ENCODE peak calls at places on chromosomes 16 and 17, in five cellular contexts. L is fibroblast of lung, T is mesendoderm, M is H1, D is H9. G is an unnamed sample.

GRCh38 chr17:48586355-48586924 is 3.6 kb downstream of the HOXB3 start:
- DNase-seq in D (no peak), L (peak; percentile 55), T (no peak), M (no peak), G (peak; percentile 14)

GRCh38 chr17:49132699-49133364 is at the start of gene B4GALNT2:
- DNase-seq in D (peak; percentile 64), T (peak; percentile 33), M (no peak), L (no peak), G (no peak)

GRCh38 chr16:87295661-87296531 is 21.3 kb downstream of the C16orf95 start:
- DNase-seq in T (peak; percentile 85), M (no peak), D (no peak), L (no peak), G (no peak)

GRCh38 chr17:56109811-56110210 is 43.5 kb upstream of the ANKFN1 start:
- DNase-seq in L (no peak), D (no peak), M (no peak), T (no peak), G (no peak)

GRCh38 chr16:51193879-51194278 is 42.8 kb upstream of the SALL1 start:
- DNase-seq in D (no peak), T (no peak), M (no peak), L (no peak), G (no peak)

GRCh38 chr16:54284931-54285413 is 1.6 kb downstream of the IRX3 start:
- DNase-seq in T (peak; percentile 27), M (no peak), D (peak; percentile 43), L (no peak), G (no peak)

GRCh38 chr17:16281351-16281750 is 64.3 kb downstream of the PIGL start:
- DNase-seq in T (no peak), M (no peak), D (no peak), L (peak; percentile 86), G (no peak)

GRCh38 chr16:74691093-74691855 is 9.4 kb downstream of the MLKL start:
- DNase-seq in T (no peak), M (no peak), L (no peak), D (no peak), G (no peak)

GRCh38 chr17:17468217-17469010 is 8.4 kb upstream of the MED9 start:
- DNase-seq in T (no peak), M (no peak), D (no peak), L (no peak), G (no peak)

GRCh38 chr17:6548578-6549330 is 7.6 kb downstream of the PITPNM3 start:
- DNase-seq in T (no peak), M (no peak), D (no peak), L (no peak), G (peak; percentile 71)

GRCh38 chr16:57754354-57755060 is 18.9 kb downstream of the KATNB1 start:
- DNase-seq in D (no peak), T (no peak), L (no peak), M (no peak), G (no peak)

GRCh38 chr16:84137769-84138357 is 7.1 kb downstream of the HSDL1 start:
- DNase-seq in L (no peak), T (peak; percentile 43), D (no peak), M (no peak), G (no peak)

GRCh38 chr16:84138500-84138823 is 6.5 kb downstream of the HSDL1 start:
- DNase-seq in L (no peak), M (no peak), T (no peak), D (no peak), G (no peak)

GRCh38 chr16:84139628-84140258 is 5.2 kb downstream of the HSDL1 start:
- DNase-seq in D (no peak), T (no peak), L (no peak), M (no peak), G (no peak)

GRCh38 chr16:84137287-84137686 is 7.7 kb downstream of the HSDL1 start:
- DNase-seq in T (peak; percentile 72), D (no peak), M (no peak), L (no peak), G (no peak)

DNA sequence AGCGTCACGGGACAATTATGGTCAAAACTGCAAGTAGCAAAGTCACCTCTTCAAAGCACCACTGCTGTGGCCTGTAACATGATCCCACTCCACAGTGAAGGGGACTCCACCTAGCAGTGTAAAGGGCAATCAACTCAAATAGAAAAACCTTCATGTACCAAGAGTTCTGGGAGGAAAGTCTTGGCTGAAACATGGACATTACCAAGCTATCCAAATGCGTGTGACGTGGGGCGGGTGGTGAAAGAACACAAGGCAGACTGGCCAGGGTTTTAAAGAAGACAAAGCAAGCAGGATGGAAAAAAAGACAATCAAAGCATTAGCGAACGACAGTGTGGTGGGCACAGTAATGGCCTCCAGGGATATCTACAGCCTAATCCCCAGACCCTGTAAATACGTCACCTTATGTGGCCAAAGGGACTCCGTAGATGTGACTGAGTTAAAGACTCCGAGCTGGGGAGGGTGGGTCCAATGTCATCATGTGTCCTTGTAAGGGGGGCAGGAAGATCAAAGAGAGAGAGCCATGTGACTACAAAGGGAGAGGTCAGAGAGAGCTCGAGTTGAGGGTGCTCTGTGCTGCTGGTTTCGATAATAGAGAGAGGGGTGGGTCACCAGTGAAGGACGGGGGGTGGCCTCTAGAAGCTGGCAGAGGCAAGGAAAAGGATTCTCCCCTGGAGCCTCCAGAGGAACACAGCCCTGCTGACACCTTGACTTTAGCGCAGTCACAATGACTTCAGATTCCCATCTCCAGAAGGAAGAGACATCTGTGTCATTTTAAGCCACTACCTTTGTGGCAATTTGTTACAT is 6.0 kb downstream of the HSDL1 start:
- DNase-seq in L (peak; percentile 54), M (no peak), D (no peak), T (peak; percentile 72), G (peak; percentile 86)
- H3K9ac ChIP-seq in L (no peak overlapping the region), M (no peak overlapping the region), D (peak overlapping the region; percentile 9), T (peak overlapping the region; percentile 33), G (peak overlapping the region; percentile 76)

DNA sequence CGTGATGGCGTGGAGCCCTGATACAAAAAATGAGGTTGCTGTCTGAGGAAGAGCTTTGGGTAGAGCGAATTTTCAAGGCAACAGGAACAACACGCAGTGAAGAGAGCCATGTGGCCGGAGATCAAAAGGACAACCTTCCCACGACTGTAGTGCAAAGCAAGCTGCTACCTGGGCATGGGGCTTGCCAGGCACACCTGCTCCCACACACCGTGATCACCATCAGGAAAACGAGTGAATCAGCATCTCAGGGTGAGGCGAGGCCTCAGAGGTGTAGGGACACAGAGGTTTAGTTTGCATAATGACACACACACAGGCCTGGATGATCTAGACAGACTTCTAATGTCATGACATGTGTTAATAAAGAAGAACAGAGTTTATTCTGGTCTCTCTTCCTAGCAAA is 65.7 kb downstream of the PARN start:
- DNase-seq in L (no peak), D (no peak), M (no peak), T (peak; percentile 8), G (peak; percentile 24)
- H3K9ac ChIP-seq in L (no peak overlapping the region), D (no peak overlapping the region), M (no peak overlapping the region), T (no peak overlapping the region), G (peak overlapping the region; percentile 37)

DNA sequence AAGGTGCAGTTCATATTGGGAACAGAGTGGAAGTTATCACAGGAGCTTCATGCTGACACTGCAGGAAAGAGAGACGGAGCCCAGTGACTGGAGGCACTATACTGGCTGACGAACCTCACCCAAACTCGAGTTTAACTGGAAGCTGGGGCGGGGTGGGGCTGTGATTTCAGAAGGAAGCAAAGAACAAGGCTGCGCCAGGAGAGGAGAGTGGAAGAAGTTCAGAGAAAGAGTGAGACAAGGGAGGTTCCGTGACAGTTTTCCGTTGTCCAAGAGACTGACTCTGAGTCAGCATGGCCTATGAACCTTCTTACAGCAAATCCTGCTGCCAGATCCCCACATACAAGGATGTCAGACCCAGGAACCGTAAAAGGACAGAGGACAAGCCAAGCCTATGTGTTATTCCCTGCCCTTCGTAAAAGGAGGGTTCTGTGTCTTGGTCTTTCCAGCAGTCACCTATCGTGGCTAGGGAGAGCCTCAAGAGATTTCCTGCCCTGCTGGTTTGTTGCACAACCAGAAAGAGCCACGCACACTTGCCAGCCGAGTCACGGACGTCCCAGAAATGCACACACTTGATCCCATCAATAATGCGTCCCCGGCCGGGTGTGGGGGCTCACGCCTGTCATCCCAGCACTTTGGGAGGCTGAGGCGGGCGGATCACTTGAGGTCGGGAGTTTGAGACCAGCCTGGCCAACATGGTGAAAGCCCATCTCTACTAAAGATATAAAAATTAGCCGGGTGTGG is 5.1 kb downstream of the PITPNA start:
- DNase-seq in M (no peak), L (peak; percentile 25), T (no peak), D (no peak), G (no peak)
- H3K9ac ChIP-seq in M (no peak overlapping the region), L (no peak overlapping the region), T (no peak overlapping the region), D (no peak overlapping the region), G (no peak overlapping the region)

GRCh38 chr17:29732613-29733012 is 109.9 kb upstream of the CORO6 start:
- DNase-seq in L (no peak), D (no peak), M (no peak), T (peak; percentile 43), G (no peak)

GRCh38 chr17:29731589-29731929 is 108.8 kb upstream of the CORO6 start:
- DNase-seq in T (no peak), M (no peak), D (no peak), L (no peak), G (no peak)

GRCh38 chr17:29734640-29735039 is 111.9 kb upstream of the CORO6 start:
- DNase-seq in M (no peak), L (no peak), T (no peak), D (no peak), G (no peak)

GRCh38 chr17:29732209-29732608 is 109.5 kb upstream of the CORO6 start:
- DNase-seq in D (no peak), M (no peak), T (no peak), L (no peak), G (no peak)

DNA sequence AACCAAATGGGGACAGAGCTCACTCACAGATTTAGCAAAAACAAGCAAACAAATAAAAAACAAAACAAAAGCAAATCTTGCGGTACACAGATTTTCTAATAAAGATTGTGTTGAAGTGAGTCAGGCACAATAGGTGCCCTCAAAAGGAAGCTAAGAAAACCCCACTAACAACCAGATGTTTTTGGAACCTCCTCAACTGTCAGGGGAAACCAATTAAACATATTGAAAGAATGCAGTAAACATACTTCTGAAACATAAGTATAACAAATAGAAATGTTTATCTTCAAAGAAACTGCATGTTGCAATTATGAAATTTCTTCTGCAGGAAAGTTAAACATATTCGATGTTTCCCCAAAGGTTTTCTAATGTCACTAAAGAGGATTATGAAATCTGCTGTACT is 110.4 kb upstream of the CORO6 start:
- DNase-seq in D (no peak), L (peak; percentile 67), M (no peak), T (no peak), G (no peak)
- H3K9ac ChIP-seq in D (no peak overlapping the region), L (no peak overlapping the region), M (no peak overlapping the region), T (no peak overlapping the region), G (no peak overlapping the region)

GRCh38 chr17:41919840-41920579 is 1.3 kb upstream of the ACLY start:
- DNase-seq in T (peak; percentile 86), L (peak; percentile 60), M (no peak), D (peak; percentile 62), G (no peak)
- H3K9ac ChIP-seq in T (peak overlapping the region; percentile 87), L (no peak overlapping the region), M (peak overlapping the region; percentile 34), D (peak overlapping the region; percentile 12), G (no peak overlapping the region)